ENCODE peak calls at places on chromosomes 6 and 20, in eight cellular contexts. One of them, this sample, is unnamed.

GRCh38 chr6:49541936-49542335 is 8.5 kb upstream of the C6orf141 start:
- DNase-seq in fibroblast of gingiva: no peak
- DNase-seq in AG09319: no peak
- DNase-seq in heart left ventricle: no peak
- DNase-seq in GM10248: no peak
- DNase-seq in GM06990: no peak
- DNase-seq in heart right ventricle: no peak
- DNase-seq in astrocyte: no peak
- DNase-seq in this sample: no peak

GRCh38 chr6:112258636-112259336 is 4.4 kb upstream of the LAMA4 start:
- DNase-seq in fibroblast of gingiva: no peak
- DNase-seq in AG09319: no peak
- DNase-seq in heart left ventricle: peak
- DNase-seq in GM10248: no peak
- DNase-seq in GM06990: no peak
- DNase-seq in heart right ventricle: peak
- DNase-seq in astrocyte: peak
- DNase-seq in this sample: no peak

GRCh38 chr6:155381856-155382690 is 67.8 kb upstream of the TFB1M start:
- DNase-seq in fibroblast of gingiva: peak
- DNase-seq in AG09319: peak
- DNase-seq in heart left ventricle: no peak
- DNase-seq in GM10248: no peak
- DNase-seq in GM06990: no peak
- DNase-seq in heart right ventricle: no peak
- DNase-seq in astrocyte: peak
- DNase-seq in this sample: peak

GRCh38 chr6:153215242-153215641 is 84.2 kb upstream of the RGS17 start:
- DNase-seq in fibroblast of gingiva: peak
- DNase-seq in AG09319: no peak
- DNase-seq in heart left ventricle: no peak
- DNase-seq in GM10248: no peak
- DNase-seq in GM06990: no peak
- DNase-seq in heart right ventricle: no peak
- DNase-seq in astrocyte: no peak
- DNase-seq in this sample: no peak

GRCh38 chr20:31713312-31714049 is 9.2 kb downstream of the BCL2L1 start:
- DNase-seq in fibroblast of gingiva: peak
- DNase-seq in AG09319: peak
- DNase-seq in heart left ventricle: peak
- DNase-seq in GM10248: no peak
- DNase-seq in GM06990: no peak
- DNase-seq in heart right ventricle: peak
- DNase-seq in astrocyte: peak
- DNase-seq in this sample: peak

GRCh38 chr20:19375301-19375885 is 163.0 kb downstream of the SLC24A3 start:
- DNase-seq in fibroblast of gingiva: no peak
- DNase-seq in AG09319: no peak
- DNase-seq in heart left ventricle: no peak
- DNase-seq in GM10248: no peak
- DNase-seq in GM06990: no peak
- DNase-seq in heart right ventricle: no peak
- DNase-seq in astrocyte: no peak
- DNase-seq in this sample: no peak

GRCh38 chr6:107547061-107547840 is 57.3 kb downstream of the SOBP start:
- DNase-seq in fibroblast of gingiva: no peak
- DNase-seq in AG09319: no peak
- DNase-seq in heart left ventricle: no peak
- DNase-seq in GM10248: no peak
- DNase-seq in GM06990: no peak
- DNase-seq in heart right ventricle: no peak
- DNase-seq in astrocyte: no peak
- DNase-seq in this sample: no peak

GRCh38 chr20:25315418-25316210 is 67.7 kb downstream of the PYGB start:
- DNase-seq in fibroblast of gingiva: no peak
- DNase-seq in AG09319: no peak
- DNase-seq in heart left ventricle: no peak
- DNase-seq in GM10248: no peak
- DNase-seq in GM06990: no peak
- DNase-seq in heart right ventricle: no peak
- DNase-seq in astrocyte: peak
- DNase-seq in this sample: peak

GRCh38 chr20:46350201-46350985 is 42.1 kb upstream of the CDH22 start:
- DNase-seq in fibroblast of gingiva: peak
- DNase-seq in AG09319: peak
- DNase-seq in heart left ventricle: no peak
- DNase-seq in GM10248: peak
- DNase-seq in GM06990: peak
- DNase-seq in heart right ventricle: no peak
- DNase-seq in astrocyte: peak
- DNase-seq in this sample: peak

GRCh38 chr6:124887872-124888580 is 74.2 kb upstream of the RNF217 start:
- DNase-seq in fibroblast of gingiva: no peak
- DNase-seq in AG09319: no peak
- DNase-seq in heart left ventricle: no peak
- DNase-seq in GM10248: no peak
- DNase-seq in GM06990: no peak
- DNase-seq in heart right ventricle: no peak
- DNase-seq in astrocyte: no peak
- DNase-seq in this sample: no peak

GRCh38 chr6:137894779-137895385 is 27.8 kb downstream of the TNFAIP3 start:
- DNase-seq in fibroblast of gingiva: peak
- DNase-seq in AG09319: no peak
- DNase-seq in heart left ventricle: no peak
- DNase-seq in GM10248: no peak
- DNase-seq in GM06990: no peak
- DNase-seq in heart right ventricle: no peak
- DNase-seq in astrocyte: peak
- DNase-seq in this sample: no peak

GRCh38 chr6:167336818-167337217 is 11.9 kb downstream of the TTLL2 start:
- DNase-seq in fibroblast of gingiva: no peak
- DNase-seq in AG09319: no peak
- DNase-seq in heart left ventricle: no peak
- DNase-seq in GM10248: no peak
- DNase-seq in GM06990: no peak
- DNase-seq in heart right ventricle: no peak
- DNase-seq in astrocyte: no peak
- DNase-seq in this sample: no peak

GRCh38 chr6:158772851-158773371 is 46.3 kb downstream of the EZR start:
- DNase-seq in fibroblast of gingiva: no peak
- DNase-seq in AG09319: no peak
- DNase-seq in heart left ventricle: no peak
- DNase-seq in GM10248: no peak
- DNase-seq in GM06990: no peak
- DNase-seq in heart right ventricle: no peak
- DNase-seq in astrocyte: no peak
- DNase-seq in this sample: peak

GRCh38 chr20:41034239-41034638 is 5.6 kb downstream of the TOP1 start:
- DNase-seq in fibroblast of gingiva: no peak
- DNase-seq in AG09319: no peak
- DNase-seq in heart left ventricle: no peak
- DNase-seq in GM10248: no peak
- DNase-seq in GM06990: no peak
- DNase-seq in heart right ventricle: no peak
- DNase-seq in astrocyte: no peak
- DNase-seq in this sample: no peak

GRCh38 chr6:118542184-118542952 is 5.7 kb upstream of the PLN start:
- DNase-seq in fibroblast of gingiva: peak
- DNase-seq in AG09319: no peak
- DNase-seq in heart left ventricle: no peak
- DNase-seq in GM10248: no peak
- DNase-seq in GM06990: no peak
- DNase-seq in heart right ventricle: no peak
- DNase-seq in astrocyte: peak
- DNase-seq in this sample: peak

GRCh38 chr6:73798592-73798991 is 102.6 kb downstream of the CD109 start:
- DNase-seq in fibroblast of gingiva: peak
- DNase-seq in AG09319: peak
- DNase-seq in heart left ventricle: peak
- DNase-seq in GM10248: peak
- DNase-seq in GM06990: peak
- DNase-seq in heart right ventricle: no peak
- DNase-seq in astrocyte: peak
- DNase-seq in this sample: peak

GRCh38 chr20:50229156-50229605 is 38.6 kb downstream of the CEBPB start:
- DNase-seq in fibroblast of gingiva: no peak
- DNase-seq in AG09319: no peak
- DNase-seq in heart left ventricle: no peak
- DNase-seq in GM10248: no peak
- DNase-seq in GM06990: no peak
- DNase-seq in heart right ventricle: no peak
- DNase-seq in astrocyte: no peak
- DNase-seq in this sample: no peak

GRCh38 chr20:62119101-62119500 is 3.2 kb upstream of the LSM14B start:
- DNase-seq in fibroblast of gingiva: no peak
- DNase-seq in AG09319: no peak
- DNase-seq in heart left ventricle: no peak
- DNase-seq in GM10248: no peak
- DNase-seq in GM06990: no peak
- DNase-seq in heart right ventricle: no peak
- DNase-seq in astrocyte: no peak
- DNase-seq in this sample: no peak

GRCh38 chr6:71299541-71300470 is 11.2 kb downstream of the OGFRL1 start:
- DNase-seq in fibroblast of gingiva: peak
- DNase-seq in AG09319: no peak
- DNase-seq in heart left ventricle: no peak
- DNase-seq in GM10248: no peak
- DNase-seq in GM06990: no peak
- DNase-seq in heart right ventricle: no peak
- DNase-seq in astrocyte: no peak
- DNase-seq in this sample: no peak

GRCh38 chr6:7975764-7976146 is 65.2 kb upstream of the TXNDC5 start:
- DNase-seq in fibroblast of gingiva: no peak
- DNase-seq in AG09319: no peak
- DNase-seq in heart left ventricle: peak
- DNase-seq in GM10248: no peak
- DNase-seq in GM06990: no peak
- DNase-seq in heart right ventricle: peak
- DNase-seq in astrocyte: no peak
- DNase-seq in this sample: no peak

GRCh38 chr20:62740286-62741141 is 31.9 kb downstream of the NTSR1 start:
- DNase-seq in fibroblast of gingiva: peak
- DNase-seq in AG09319: peak
- DNase-seq in heart left ventricle: peak
- DNase-seq in GM10248: peak
- DNase-seq in GM06990: peak
- DNase-seq in heart right ventricle: peak
- DNase-seq in astrocyte: peak
- DNase-seq in this sample: peak

GRCh38 chr6:125301435-125302391 is at the start of gene HDDC2:
- DNase-seq in fibroblast of gingiva: peak
- DNase-seq in AG09319: no peak
- DNase-seq in heart left ventricle: peak
- DNase-seq in GM10248: peak
- DNase-seq in GM06990: peak
- DNase-seq in heart right ventricle: peak
- DNase-seq in astrocyte: peak
- DNase-seq in this sample: peak

GRCh38 chr6:88562737-88563625 is 396.8 kb upstream of the CNR1 start:
- DNase-seq in fibroblast of gingiva: no peak
- DNase-seq in AG09319: no peak
- DNase-seq in heart left ventricle: no peak
- DNase-seq in GM10248: no peak
- DNase-seq in GM06990: no peak
- DNase-seq in heart right ventricle: no peak
- DNase-seq in astrocyte: no peak
- DNase-seq in this sample: no peak

GRCh38 chr6:90149280-90149679 is 147.4 kb downstream of the BACH2 start:
- DNase-seq in fibroblast of gingiva: no peak
- DNase-seq in AG09319: no peak
- DNase-seq in heart left ventricle: no peak
- DNase-seq in GM10248: no peak
- DNase-seq in GM06990: no peak
- DNase-seq in heart right ventricle: no peak
- DNase-seq in astrocyte: no peak
- DNase-seq in this sample: no peak

GRCh38 chr6:43952746-43953145 is 174.5 kb downstream of the MRPL14 start:
- DNase-seq in fibroblast of gingiva: no peak
- DNase-seq in AG09319: no peak
- DNase-seq in heart left ventricle: no peak
- DNase-seq in GM10248: no peak
- DNase-seq in GM06990: no peak
- DNase-seq in heart right ventricle: no peak
- DNase-seq in astrocyte: no peak
- DNase-seq in this sample: no peak

GRCh38 chr6:17012421-17013225 is 89.2 kb upstream of the STMND1 start:
- DNase-seq in fibroblast of gingiva: no peak
- DNase-seq in AG09319: no peak
- DNase-seq in heart left ventricle: no peak
- DNase-seq in GM10248: no peak
- DNase-seq in GM06990: no peak
- DNase-seq in heart right ventricle: no peak
- DNase-seq in astrocyte: peak
- DNase-seq in this sample: peak

GRCh38 chr6:6495851-6496250 is 92.7 kb upstream of the LY86 start:
- DNase-seq in fibroblast of gingiva: no peak
- DNase-seq in AG09319: no peak
- DNase-seq in heart left ventricle: no peak
- DNase-seq in GM10248: no peak
- DNase-seq in GM06990: no peak
- DNase-seq in heart right ventricle: no peak
- DNase-seq in astrocyte: no peak
- DNase-seq in this sample: no peak

GRCh38 chr6:141829566-141829965 is 303.2 kb upstream of the GJE1 start:
- DNase-seq in fibroblast of gingiva: no peak
- DNase-seq in AG09319: no peak
- DNase-seq in heart left ventricle: no peak
- DNase-seq in GM10248: no peak
- DNase-seq in GM06990: no peak
- DNase-seq in heart right ventricle: no peak
- DNase-seq in astrocyte: no peak
- DNase-seq in this sample: no peak

GRCh38 chr6:95384988-95385387 is 192.3 kb upstream of the MANEA start:
- DNase-seq in fibroblast of gingiva: no peak
- DNase-seq in AG09319: no peak
- DNase-seq in heart left ventricle: no peak
- DNase-seq in GM10248: no peak
- DNase-seq in GM06990: no peak
- DNase-seq in heart right ventricle: no peak
- DNase-seq in astrocyte: no peak
- DNase-seq in this sample: no peak